ENCODE peak calls at places on chromosome 11, in nine cellular contexts. N, C, E, V, F, L, D, G and Y are unnamed samples.

GRCh38 chr11:125148743-125149142 is 15.8 kb upstream of the PKNOX2 start:
- DNase-seq in N (no peak), C (peak; percentile 23), E (no peak), V (no peak), F (no peak), L (no peak), D (no peak), G (no peak), Y (no peak)

GRCh38 chr11:17014774-17015638 is 792 bp upstream of the PLEKHA7 start:
- DNase-seq in N (peak; percentile 44), C (no peak), E (peak; percentile 70), V (no peak), F (no peak), L (peak; percentile 60), D (no peak), G (no peak), Y (peak; percentile 33)

GRCh38 chr11:95584589-95584988 is 205.0 kb downstream of the FAM76B start:
- DNase-seq in N (no peak), C (no peak), E (no peak), V (no peak), F (no peak), L (no peak), D (no peak), G (no peak), Y (no peak)

GRCh38 chr11:32043737-32044515 is 46.9 kb upstream of the RCN1 start:
- DNase-seq in N (no peak), C (no peak), E (no peak), V (no peak), F (no peak), L (no peak), D (no peak), G (no peak), Y (no peak)

GRCh38 chr11:36469063-36469462 is 41.0 kb downstream of the TRAF6 start:
- DNase-seq in N (peak; percentile 75), C (no peak), E (peak; percentile 82), V (no peak), F (no peak), L (peak; percentile 44), D (no peak), G (no peak), Y (peak; percentile 42)

GRCh38 chr11:7512525-7513209 is 1.1 kb upstream of the PPFIBP2 start:
- DNase-seq in N (peak; percentile 14), C (no peak), E (no peak), V (no peak), F (peak; percentile 61), L (peak; percentile 30), D (peak; percentile 60), G (no peak), Y (peak; percentile 58)

GRCh38 chr11:105867742-105868141 is 154.3 kb downstream of the MSANTD4 start:
- DNase-seq in N (no peak), C (no peak), E (no peak), V (no peak), F (no peak), L (no peak), D (no peak), G (no peak), Y (no peak)

GRCh38 chr11:122751298-122752070 is 86.8 kb upstream of the CRTAM start:
- DNase-seq in N (no peak), C (no peak), E (no peak), V (no peak), F (no peak), L (no peak), D (no peak), G (no peak), Y (no peak)

GRCh38 chr11:77793972-77794371 is 26.6 kb downstream of the RSF1 start:
- DNase-seq in N (no peak), C (no peak), E (no peak), V (no peak), F (no peak), L (no peak), D (no peak), G (no peak), Y (no peak)
- TF ChIP-seq CTCF in N (no peak), C (no peak), E (no peak), V (no peak), F (no peak), L (no peak), D (no peak), G (no peak), Y (no peak)

GRCh38 chr11:128906185-128907065 is 15.3 kb downstream of the KCNJ5 start:
- DNase-seq in N (no peak), C (no peak), E (no peak), V (no peak), F (no peak), L (no peak), D (no peak), G (no peak), Y (no peak)

GRCh38 chr11:128904303-128904871 is 13.2 kb downstream of the KCNJ5 start:
- DNase-seq in N (no peak), C (no peak), E (no peak), V (no peak), F (no peak), L (no peak), D (no peak), G (no peak), Y (no peak)

GRCh38 chr11:128903248-128904041 is 12.3 kb downstream of the KCNJ5 start:
- DNase-seq in N (peak; percentile 42), C (no peak), E (peak; percentile 60), V (no peak), F (no peak), L (no peak), D (no peak), G (no peak), Y (no peak)

GRCh38 chr11:128904872-128905344 is 13.8 kb downstream of the KCNJ5 start:
- DNase-seq in N (no peak), C (no peak), E (peak; percentile 57), V (no peak), F (no peak), L (no peak), D (no peak), G (no peak), Y (no peak)

GRCh38 chr11:128905345-128906184 is 14.4 kb downstream of the KCNJ5 start:
- DNase-seq in N (peak; percentile 47), C (no peak), E (peak; percentile 78), V (no peak), F (no peak), L (no peak), D (no peak), G (no peak), Y (peak; percentile 48)
- TF ChIP-seq CTCF in N (peak; percentile 58), C (peak; percentile 52), E (peak; percentile 69), V (peak; percentile 29), F (no peak), L (peak; percentile 14), D (no peak), G (peak; percentile 47), Y (peak; percentile 44)

GRCh38 chr11:118956094-118956846 is at the start of gene UPK2:
- DNase-seq in N (peak; percentile 93), C (peak; percentile 95), E (peak; percentile 93), V (no peak), F (peak; percentile 77), L (peak; percentile 87), D (peak; percentile 94), G (peak; percentile 39), Y (peak; percentile 93)

GRCh38 chr11:118957968-118958367 is 1.9 kb downstream of the UPK2 start:
- DNase-seq in N (no peak), C (no peak), E (no peak), V (no peak), F (no peak), L (no peak), D (no peak), G (no peak), Y (no peak)

GRCh38 chr11:118957549-118957948 is 1.5 kb downstream of the UPK2 start:
- DNase-seq in N (no peak), C (no peak), E (no peak), V (no peak), F (no peak), L (no peak), D (no peak), G (no peak), Y (no peak)

GRCh38 chr11:118958577-118958976 is 2.5 kb downstream of the UPK2 start:
- DNase-seq in N (no peak), C (no peak), E (no peak), V (no peak), F (no peak), L (no peak), D (no peak), G (no peak), Y (no peak)

DNA sequence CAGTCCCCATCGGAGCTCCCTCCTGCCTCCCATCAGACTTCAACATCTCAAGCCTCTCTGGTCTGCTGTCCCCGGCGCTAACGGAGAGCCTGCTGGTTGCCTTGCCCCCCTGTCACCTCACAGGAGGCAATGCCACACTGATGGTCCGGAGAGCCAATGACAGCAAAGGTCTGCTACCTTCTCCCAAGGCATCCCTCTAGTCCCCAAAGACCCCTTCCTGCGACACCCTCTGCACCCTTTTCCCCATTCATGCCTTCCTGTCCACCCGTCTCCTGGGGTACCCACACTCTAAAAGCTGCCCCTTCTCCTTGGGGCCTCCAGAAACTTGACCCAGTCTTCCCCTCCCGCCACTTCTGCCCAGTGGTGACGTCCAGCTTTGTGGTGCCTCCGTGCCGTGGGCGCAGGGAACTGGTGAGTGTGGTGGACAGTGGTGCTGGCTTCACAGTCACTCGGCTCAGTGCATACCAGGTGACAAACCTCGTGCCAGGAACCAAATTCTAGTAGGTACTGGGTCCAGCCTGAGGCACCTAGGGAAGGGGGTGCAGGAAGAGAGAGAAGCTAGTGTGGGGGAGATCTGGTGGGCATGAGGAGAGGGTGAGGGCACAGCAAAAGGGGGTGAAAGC is 860 bp downstream of the UPK2 start:
- DNase-seq in N (no peak), C (no peak), E (no peak), V (no peak), F (no peak), L (no peak), D (no peak), G (no peak), Y (no peak)
- TF ChIP-seq CTCF in N (no peak), C (no peak), E (no peak), V (no peak), F (no peak), L (no peak), D (peak; percentile 12), G (no peak), Y (no peak)

GRCh38 chr11:57658023-57658361 is 430 bp downstream of the CLP1 start:
- DNase-seq in N (no peak), C (no peak), E (no peak), V (no peak), F (no peak), L (no peak), D (no peak), G (no peak), Y (no peak)

GRCh38 chr11:57659669-57660068 is 2.1 kb downstream of the CLP1 start:
- DNase-seq in N (no peak), C (no peak), E (no peak), V (no peak), F (no peak), L (no peak), D (no peak), G (no peak), Y (no peak)

GRCh38 chr11:57667065-57667714 is 724 bp upstream of the ZDHHC5 start:
- DNase-seq in N (peak; percentile 86), C (peak; percentile 98), E (peak; percentile 98), V (peak; percentile 95), F (peak; percentile 92), L (peak; percentile 96), D (peak; percentile 92), G (peak; percentile 97), Y (peak; percentile 97)

GRCh38 chr11:57663975-57664374 is 3.9 kb upstream of the ZDHHC5 start:
- DNase-seq in N (no peak), C (no peak), E (no peak), V (no peak), F (no peak), L (no peak), D (no peak), G (no peak), Y (no peak)

DNA sequence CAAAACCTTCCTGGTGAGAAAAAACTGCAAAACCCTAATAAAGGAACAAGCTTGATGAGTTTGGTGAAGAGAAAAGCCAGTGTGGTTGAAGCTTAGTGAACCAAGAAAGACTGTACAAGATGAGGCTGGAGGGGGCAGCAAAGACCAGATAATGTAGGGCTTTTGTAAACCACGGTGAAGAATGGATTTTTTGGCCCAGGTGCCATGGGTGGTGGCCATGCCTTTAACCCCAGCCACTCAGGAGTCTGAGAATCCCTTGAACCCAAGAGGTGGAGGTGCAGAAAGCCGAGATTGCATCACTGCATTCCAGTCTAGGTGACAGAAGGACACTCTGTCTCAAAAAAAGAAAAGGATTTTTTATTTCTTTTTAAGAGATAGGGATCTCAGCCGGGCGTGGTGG is 5.0 kb upstream of the ZDHHC5 start:
- DNase-seq in N (no peak), C (no peak), E (no peak), V (no peak), F (no peak), L (no peak), D (no peak), G (no peak), Y (peak; percentile 40)
- TF ChIP-seq CTCF in N (no peak), C (no peak), E (peak; percentile 48), V (no peak), F (no peak), L (peak; percentile 41), D (no peak), G (peak; percentile 9), Y (no peak)